ENCODE peak calls at places on chromosomes 5 and 9, in four cellular contexts. J is CD8-positive, alpha-beta T cell; V is mammary epithelial cell; Y is CD8-positive, alpha-beta memory T cell. N is an unnamed sample.

GRCh38 chr5:96876292-96876850 is at the start of gene ERAP2:
- DNase-seq in Y (peak; percentile 67), J (no peak), V (peak; percentile 51), N (no peak)

GRCh38 chr5:173882632-173883031 is 5.5 kb upstream of the CPEB4 start:
- DNase-seq in V (peak; percentile 60), J (no peak), Y (no peak), N (no peak)

GRCh38 chr5:37532976-37533740 is 154.0 kb downstream of the WDR70 start:
- DNase-seq in Y (no peak), V (peak; percentile 50), J (no peak), N (peak; percentile 43)

GRCh38 chr5:140214831-140215230 is 39.8 kb downstream of the CYSTM1 start:
- DNase-seq in V (peak; percentile 92), Y (no peak), J (no peak), N (no peak)

GRCh38 chr9:127567119-127567897 is 44.8 kb upstream of the STXBP1 start:
- DNase-seq in Y (no peak), J (no peak), V (peak; percentile 47), N (no peak)

GRCh38 chr9:108039012-108039411 is 549.4 kb upstream of the KLF4 start:
- DNase-seq in Y (no peak), V (no peak), J (no peak), N (no peak)

GRCh38 chr5:173901705-173902104 is 13.6 kb downstream of the CPEB4 start:
- DNase-seq in V (no peak), Y (no peak), J (no peak), N (no peak)

GRCh38 chr9:129077236-129077635 is 3.7 kb upstream of the DOLPP1 start:
- DNase-seq in Y (no peak), V (no peak), J (no peak), N (no peak)

GRCh38 chr9:792331-793260 is 48.9 kb upstream of the DMRT1 start:
- DNase-seq in V (no peak), J (no peak), Y (no peak), N (no peak)

GRCh38 chr5:97641081-97641480 is 458.0 kb upstream of the RIOK2 start:
- DNase-seq in Y (no peak), V (no peak), J (no peak), N (no peak)

DNA sequence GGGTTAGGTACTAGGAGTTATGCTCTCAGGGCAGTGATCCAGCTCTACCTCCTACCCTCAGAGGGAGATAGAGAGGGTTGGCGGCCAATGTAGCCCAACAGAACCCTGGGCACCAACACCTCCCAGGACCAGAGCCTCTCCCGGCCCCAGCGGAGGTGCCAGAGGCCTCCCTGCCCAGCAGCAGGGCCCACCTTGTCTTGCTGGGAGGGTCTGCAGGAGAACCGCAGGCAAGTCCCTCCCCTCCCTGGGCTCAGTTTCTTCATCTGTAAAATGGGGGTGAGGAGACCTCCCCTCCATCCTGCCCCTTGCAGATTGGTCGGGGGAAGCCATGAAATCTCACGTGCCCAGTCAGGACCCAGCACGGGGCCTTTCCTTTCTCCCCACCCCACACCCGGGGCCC is 34.4 kb downstream of the HK3 start:
- DNase-seq in Y (no peak), V (no peak), J (no peak), N (no peak)
- H3K27ac ChIP-seq in Y (no peak overlapping the region), V (no peak overlapping the region), J (no peak overlapping the region), N (no peak overlapping the region)

DNA sequence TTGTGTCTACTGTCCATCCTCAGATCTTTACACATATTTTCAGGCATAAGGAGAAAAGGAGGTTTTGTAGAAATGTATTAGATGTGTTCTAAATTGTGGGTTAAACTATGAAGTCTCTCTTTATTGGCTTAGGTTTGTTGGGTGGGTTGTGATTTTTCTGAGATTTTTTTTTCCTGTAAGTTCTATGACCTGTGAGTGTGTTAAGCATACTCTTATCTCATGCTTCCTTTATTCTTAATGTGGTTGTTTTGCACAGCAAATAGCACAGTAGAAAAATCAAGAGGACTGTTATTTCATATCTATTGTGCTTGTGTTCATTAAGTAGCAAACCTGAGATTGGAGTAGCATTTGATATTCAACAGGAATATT is 23.3 kb downstream of the NR2F1 start:
- DNase-seq in Y (no peak), V (no peak), J (no peak), N (no peak)
- H3K27me3 ChIP-seq in Y (peaks cover 94% of the 10 kb centered on the region), V (peaks cover 56% of the 10 kb centered on the region), J (peaks cover 79% of the 10 kb centered on the region), N (peaks cover 100% of the 10 kb centered on the region)

GRCh38 chr9:131473198-131473885 is 29.4 kb upstream of the POMT1 start:
- DNase-seq in Y (no peak), V (no peak), J (no peak), N (no peak)
- H3K4me1 ChIP-seq in Y (no peaks in the 10 kb centered on the region), V (no peaks in the 10 kb centered on the region), J (peaks cover 5% of the 10 kb centered on the region), N (no peaks in the 10 kb centered on the region)

GRCh38 chr9:4118666-4119065 is 181.2 kb downstream of the GLIS3 start:
- DNase-seq in Y (no peak), V (no peak), J (no peak), N (no peak)

GRCh38 chr9:4114569-4115505 is 185.0 kb downstream of the GLIS3 start:
- DNase-seq in Y (no peak), J (no peak), V (no peak), N (no peak)

GRCh38 chr9:4116091-4116581 is 183.7 kb downstream of the GLIS3 start:
- DNase-seq in Y (no peak), V (no peak), J (no peak), N (no peak)

GRCh38 chr9:4117835-4118610 is 181.8 kb downstream of the GLIS3 start:
- DNase-seq in V (no peak), J (no peak), Y (no peak), N (no peak)

GRCh38 chr9:4116708-4117460 is 183.0 kb downstream of the GLIS3 start:
- DNase-seq in Y (no peak), V (no peak), J (no peak), N (peak; percentile 51)
- H3K27ac ChIP-seq in Y (no peak overlapping the region), V (no peak overlapping the region), J (no peak overlapping the region), N (no peak overlapping the region)

GRCh38 chr5:146342519-146342881 is 3.9 kb downstream of the POU4F3 start:
- DNase-seq in J (no peak), V (no peak), Y (no peak), N (no peak)

GRCh38 chr5:146345578-146346366 is 7.1 kb downstream of the POU4F3 start:
- DNase-seq in Y (no peak), V (no peak), J (no peak), N (no peak)

GRCh38 chr5:146345240-146345577 is 6.6 kb downstream of the POU4F3 start:
- DNase-seq in J (no peak), V (no peak), Y (no peak), N (no peak)

GRCh38 chr5:146342882-146343865 is 4.5 kb downstream of the POU4F3 start:
- DNase-seq in V (no peak), Y (no peak), J (no peak), N (no peak)

GRCh38 chr5:146344155-146345118 is 5.8 kb downstream of the POU4F3 start:
- DNase-seq in Y (no peak), V (no peak), J (no peak), N (no peak)
- H3K27me3 ChIP-seq in Y (peaks cover 28% of the 10 kb centered on the region), V (peaks cover 65% of the 10 kb centered on the region), J (peaks cover 9% of the 10 kb centered on the region), N (peaks cover 100% of the 10 kb centered on the region)

GRCh38 chr9:134396825-134397224 is 70.6 kb downstream of the RXRA start:
- DNase-seq in Y (peak; percentile 64), J (peak; percentile 38), V (no peak), N (no peak)
- H3K4me1 ChIP-seq in Y (peaks cover 55% of the 10 kb centered on the region), J (peaks cover 52% of the 10 kb centered on the region), V (peaks cover 25% of the 10 kb centered on the region), N (no peaks in the 10 kb centered on the region)

DNA sequence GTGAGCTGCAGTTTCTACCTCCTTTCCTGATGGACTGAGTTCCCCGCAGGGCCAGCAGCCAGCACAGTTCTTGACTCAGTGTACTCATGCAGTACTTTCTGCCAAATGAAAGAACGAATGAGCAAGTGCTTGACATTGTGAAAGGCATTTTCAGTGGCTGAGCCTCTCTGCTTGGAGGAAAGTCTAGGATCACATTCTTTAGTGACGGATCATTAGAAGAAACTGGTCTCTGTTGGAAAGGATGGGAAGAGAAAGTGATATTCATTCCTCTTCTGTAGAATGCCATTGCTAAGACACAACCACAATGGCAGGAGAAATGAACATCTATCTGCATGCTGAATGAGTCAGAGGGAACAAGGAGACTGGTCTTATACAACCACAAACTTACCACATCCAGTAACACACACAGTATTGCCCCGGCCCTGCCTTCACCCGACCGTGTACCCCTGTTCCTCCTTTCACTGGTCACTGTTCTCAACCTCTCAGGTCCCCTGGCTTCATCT is 206.9 kb downstream of the CRB2 start:
- DNase-seq in V (peak; percentile 77), J (no peak), Y (no peak), N (peak; percentile 84)
- H3K27ac ChIP-seq in V (no peak overlapping the region), J (no peak overlapping the region), Y (no peak overlapping the region), N (no peak overlapping the region)

GRCh38 chr5:3118321-3118720 is 366.8 kb upstream of the IRX2 start:
- DNase-seq in J (no peak), V (no peak), Y (no peak), N (no peak)
- H3K27me3 ChIP-seq in J (no peaks in the 10 kb centered on the region), V (no peaks in the 10 kb centered on the region), Y (no peaks in the 10 kb centered on the region), N (no peaks in the 10 kb centered on the region)